ENCODE peak calls at places on chromosomes 11 and 22, in eight cellular contexts. C, T, F, W, S, E, Y and Z are unnamed samples.

GRCh38 chr11:44524751-44525171 is 40.7 kb upstream of the CD82 start:
- DNase-seq in C (no peak), T (no peak), F (no peak), W (no peak), S (no peak), E (no peak), Y (no peak), Z (no peak)

GRCh38 chr22:47605886-47606285 is 843.4 kb downstream of the TBC1D22A start:
- DNase-seq in C (peak; percentile 6), T (no peak), F (no peak), W (no peak), S (no peak), E (no peak), Y (no peak), Z (no peak)

GRCh38 chr11:44592125-44592643 is 26.7 kb downstream of the CD82 start:
- DNase-seq in C (no peak), T (no peak), F (no peak), W (no peak), S (no peak), E (no peak), Y (no peak), Z (no peak)

GRCh38 chr22:19807914-19808872 is 46.5 kb downstream of the GNB1L start:
- DNase-seq in C (peak; percentile 33), T (no peak), F (no peak), W (peak; percentile 14), S (no peak), E (no peak), Y (no peak), Z (no peak)

GRCh38 chr11:92977401-92977800 is 8.0 kb downstream of the MTNR1B start:
- DNase-seq in C (no peak), T (no peak), F (no peak), W (no peak), S (no peak), E (no peak), Y (no peak), Z (no peak)

GRCh38 chr22:17315310-17315709 is 54.0 kb upstream of the CECR2 start:
- DNase-seq in C (no peak), T (no peak), F (no peak), W (no peak), S (no peak), E (no peak), Y (no peak), Z (no peak)

GRCh38 chr11:76604652-76605241 is 65.8 kb downstream of the LRRC32 start:
- DNase-seq in C (no peak), T (no peak), F (no peak), W (peak; percentile 85), S (no peak), E (no peak), Y (no peak), Z (no peak)

GRCh38 chr11:34063061-34063795 is 11.7 kb downstream of the CAPRIN1 start:
- DNase-seq in C (no peak), T (no peak), F (no peak), W (no peak), S (no peak), E (no peak), Y (no peak), Z (no peak)

GRCh38 chr11:113532697-113533424 is 57.7 kb upstream of the DRD2 start:
- DNase-seq in C (peak; percentile 78), T (peak; percentile 73), F (peak; percentile 73), W (peak; percentile 77), S (peak; percentile 72), E (peak; percentile 73), Y (peak; percentile 27), Z (peak; percentile 84)

GRCh38 chr11:120840661-120841060 is 183.2 kb upstream of the TBCEL start:
- DNase-seq in C (no peak), T (no peak), F (no peak), W (no peak), S (no peak), E (no peak), Y (no peak), Z (no peak)

GRCh38 chr11:89181111-89181510 is 3.4 kb downstream of the TYR start:
- DNase-seq in C (no peak), T (no peak), F (no peak), W (no peak), S (no peak), E (no peak), Y (no peak), Z (no peak)

GRCh38 chr11:65045061-65045460 is 4.1 kb downstream of the SAC3D1 start:
- DNase-seq in C (no peak), T (no peak), F (no peak), W (no peak), S (no peak), E (no peak), Y (no peak), Z (no peak)

GRCh38 chr22:46229701-46230100 is 20.4 kb downstream of the CDPF1 start:
- DNase-seq in C (no peak), T (no peak), F (no peak), W (no peak), S (no peak), E (no peak), Y (no peak), Z (no peak)

GRCh38 chr22:22392131-22392530 is 116.4 kb downstream of the ZNF280B start:
- DNase-seq in C (no peak), T (no peak), F (no peak), W (no peak), S (no peak), E (no peak), Y (no peak), Z (no peak)

GRCh38 chr22:35542972-35543516 is 2.4 kb downstream of the RASD2 start:
- DNase-seq in C (no peak), T (no peak), F (no peak), W (no peak), S (no peak), E (no peak), Y (no peak), Z (no peak)

GRCh38 chr11:14643697-14644395 is at the start of gene PDE3B:
- DNase-seq in C (peak; percentile 88), T (peak; percentile 88), F (peak; percentile 50), W (peak; percentile 46), S (peak; percentile 72), E (peak; percentile 85), Y (peak; percentile 80), Z (peak; percentile 67)

GRCh38 chr22:12601870-12602779 is 2925.9 kb upstream of the OR11H1 start:
- DNase-seq in C (peak; percentile 64), T (no peak), F (no peak), W (no peak), S (no peak), E (no peak), Y (no peak), Z (no peak)

GRCh38 chr11:25423436-25424184 is 908.3 kb upstream of the ANO3 start:
- DNase-seq in C (no peak), T (no peak), F (no peak), W (no peak), S (no peak), E (no peak), Y (no peak), Z (peak; percentile 27)

GRCh38 chr11:70019576-70020011 is 58.5 kb upstream of the ANO1 start:
- DNase-seq in C (no peak), T (no peak), F (no peak), W (no peak), S (no peak), E (no peak), Y (no peak), Z (no peak)

GRCh38 chr11:20095189-20095588 is 65.1 kb downstream of the DBX1 start:
- DNase-seq in C (no peak), T (no peak), F (no peak), W (no peak), S (no peak), E (no peak), Y (no peak), Z (no peak)

GRCh38 chr22:50027639-50028537 is 15.3 kb upstream of the IL17REL start:
- DNase-seq in C (peak; percentile 60), T (no peak), F (no peak), W (no peak), S (no peak), E (peak; percentile 44), Y (no peak), Z (no peak)

GRCh38 chr11:122793500-122793899 is 44.8 kb upstream of the CRTAM start:
- DNase-seq in C (no peak), T (no peak), F (no peak), W (no peak), S (no peak), E (no peak), Y (no peak), Z (no peak)

GRCh38 chr11:30730011-30730410 is 143.9 kb upstream of the MPPED2 start:
- DNase-seq in C (no peak), T (no peak), F (no peak), W (no peak), S (no peak), E (no peak), Y (no peak), Z (no peak)

GRCh38 chr22:28231423-28231822 is 312.4 kb upstream of the PITPNB start:
- DNase-seq in C (no peak), T (peak; percentile 39), F (no peak), W (no peak), S (peak; percentile 33), E (no peak), Y (no peak), Z (no peak)

GRCh38 chr11:16942342-16942741 is 71.9 kb downstream of the PLEKHA7 start:
- DNase-seq in C (no peak), T (no peak), F (no peak), W (no peak), S (no peak), E (no peak), Y (no peak), Z (no peak)

GRCh38 chr22:28043269-28043668 is 124.2 kb upstream of the PITPNB start:
- DNase-seq in C (no peak), T (no peak), F (no peak), W (no peak), S (no peak), E (no peak), Y (no peak), Z (no peak)